ENCODE peak calls at places on chromosomes 5 and 9, in four cellular contexts. B is spleen, U is fibroblast of lung, C is neuronal stem cell. J is an unnamed sample.
A peak's percentile ranks its signal among the peaks of the same experiment; 100 is the strongest.

GRCh38 chr5:58191451-58191850 is 268.4 kb downstream of the PLK2 start:
- DNase-seq in B (no peak), U (no peak), C (no peak), J (no peak)

GRCh38 chr5:69048233-69048632 is 45.6 kb upstream of the SLC30A5 start:
- DNase-seq in B (no peak), U (no peak), C (no peak), J (no peak)

GRCh38 chr5:117539692-117540091 is 965.1 kb upstream of the SEMA6A start:
- DNase-seq in B (no peak), U (no peak), C (no peak), J (no peak)

GRCh38 chr5:135481387-135481786 is 29.2 kb upstream of the TIFAB start:
- DNase-seq in B (no peak), U (no peak), C (no peak), J (no peak)

GRCh38 chr5:73381587-73382411 is 66.8 kb downstream of the FOXD1 start:
- DNase-seq in B (peak; percentile 71), U (no peak), C (peak; percentile 77), J (no peak)

GRCh38 chr9:93052791-93053540 is 5.5 kb upstream of the SUSD3 start:
- DNase-seq in B (no peak), U (no peak), C (no peak), J (no peak)

GRCh38 chr9:79026311-79026710 is 545.5 kb upstream of the TLE4 start:
- DNase-seq in B (no peak), U (peak; percentile 34), C (no peak), J (no peak)

GRCh38 chr5:115629903-115630302 is 4.1 kb upstream of the TMED7 start:
- DNase-seq in B (no peak), U (no peak), C (no peak), J (no peak)

GRCh38 chr5:10599828-10600227 is 36.0 kb downstream of the ANKRD33B start:
- DNase-seq in B (no peak), U (peak; percentile 85), C (no peak), J (no peak)

GRCh38 chr9:124024107-124024506 is 12.5 kb downstream of the LHX2 start:
- DNase-seq in B (peak; percentile 44), U (no peak), C (no peak), J (no peak)

GRCh38 chr9:89687216-89687615 is 82.4 kb downstream of the GADD45G start:
- DNase-seq in B (no peak), U (no peak), C (no peak), J (no peak)

GRCh38 chr9:2809692-2810423 is 34.0 kb downstream of the PUM3 start:
- DNase-seq in B (no peak), U (peak; percentile 98), C (peak; percentile 36), J (peak; percentile 72)

GRCh38 chr5:125485003-125485641 is 738.7 kb upstream of the ZNF608 start:
- DNase-seq in B (no peak), U (peak; percentile 100), C (peak; percentile 32), J (peak; percentile 89)

GRCh38 chr5:172728481-172729241 is 42.3 kb downstream of the DUSP1 start:
- DNase-seq in B (peak; percentile 39), U (no peak), C (no peak), J (no peak)

GRCh38 chr5:179393078-179393477 is 47.8 kb upstream of the ADAMTS2 start:
- DNase-seq in B (no peak), U (peak; percentile 33), C (no peak), J (no peak)

GRCh38 chr5:138579517-138579863 is 4.3 kb upstream of the HSPA9 start:
- DNase-seq in B (no peak), U (no peak), C (no peak), J (no peak)

GRCh38 chr5:58871648-58872242 is 288.9 kb downstream of the RAB3C start:
- DNase-seq in B (no peak), U (peak; percentile 12), C (peak; percentile 24), J (peak; percentile 68)

GRCh38 chr5:404666-405241 is 38.2 kb upstream of the EXOC3 start:
- DNase-seq in B (no peak), U (no peak), C (no peak), J (no peak)

GRCh38 chr9:111399772-111400563 is 69.9 kb upstream of the OR2K2 start:
- DNase-seq in B (no peak), U (no peak), C (no peak), J (peak; percentile 44)

GRCh38 chr9:96136992-96137665 is 164.8 kb downstream of the HSD17B3 start:
- DNase-seq in B (no peak), U (peak; percentile 55), C (no peak), J (peak; percentile 15)

GRCh38 chr9:87494970-87495471 is 2.6 kb upstream of the DAPK1 start:
- DNase-seq in B (no peak), U (peak; percentile 19), C (no peak), J (no peak)

GRCh38 chr5:126492939-126493338 is 69.7 kb downstream of the GRAMD2B start:
- DNase-seq in B (no peak), U (peak; percentile 28), C (no peak), J (peak; percentile 16)

GRCh38 chr5:171649002-171649401 is 136.6 kb upstream of the SMIM23 start:
- DNase-seq in B (no peak), U (no peak), C (no peak), J (no peak)

J was measured in dermis blood vessel endothelial cell.